ENCODE peak calls at places on chromosome 2, in four cellular contexts. A is left lung, R is NCI-H526, O is T-helper 1 cell. L is an unnamed sample.

GRCh38 chr2:88181511-88181910 is 11.4 kb downstream of the THNSL2 start:
- DNase-seq in A (no peak), R (no peak), O (no peak), L (no peak)

GRCh38 chr2:147558620-147559019 is 286.2 kb upstream of the ACVR2A start:
- DNase-seq in A (no peak), O (no peak), R (no peak), L (no peak)

GRCh38 chr2:143345887-143346612 is 216.8 kb downstream of the ARHGAP15 start:
- DNase-seq in O (no peak), R (no peak), A (no peak), L (no peak)

GRCh38 chr2:235836416-235837042 is 331.7 kb downstream of the GBX2 start:
- DNase-seq in A (no peak), R (no peak), O (no peak), L (peak)

GRCh38 chr2:190664240-190664639 is 15.4 kb downstream of the NAB1 start:
- DNase-seq in R (no peak), A (no peak), O (no peak), L (no peak)

GRCh38 chr2:66070717-66071602 is 364.0 kb upstream of the MEIS1 start:
- DNase-seq in R (no peak), O (no peak), A (no peak), L (no peak)

GRCh38 chr2:235264512-235264911 is 229.3 kb upstream of the AGAP1 start:
- DNase-seq in R (no peak), A (no peak), O (no peak), L (no peak)

GRCh38 chr2:28958689-28959088 is 22.4 kb upstream of the TOGARAM2 start:
- DNase-seq in R (peak), O (peak), A (peak), L (no peak)

GRCh38 chr2:210895132-210895531 is 338.7 kb downstream of the CPS1 start:
- DNase-seq in A (no peak), R (no peak), O (no peak), L (no peak)

GRCh38 chr2:60002158-60002867 is 551.1 kb downstream of the BCL11A start:
- DNase-seq in R (no peak), A (no peak), O (no peak), L (no peak)

GRCh38 chr2:8893474-8893873 is 56.1 kb upstream of the KIDINS220 start:
- DNase-seq in R (peak), A (no peak), O (no peak), L (no peak)

GRCh38 chr2:9565436-9566153 is 10.0 kb upstream of the ADAM17 start:
- DNase-seq in O (no peak), A (peak), R (no peak), L (peak)

GRCh38 chr2:109057686-109058085 is 68.7 kb upstream of the EDAR start:
- DNase-seq in R (no peak), O (no peak), A (no peak), L (no peak)

GRCh38 chr2:241410739-241411176 is 54.7 kb downstream of the FARP2 start:
- DNase-seq in A (no peak), O (no peak), R (no peak), L (no peak)

GRCh38 chr2:36487947-36488346 is 110.0 kb downstream of the FEZ2 start:
- DNase-seq in A (no peak), O (no peak), R (no peak), L (no peak)

GRCh38 chr2:25688236-25688635 is 14.9 kb upstream of the DTNB start:
- DNase-seq in A (no peak), R (no peak), O (no peak), L (no peak)